ENCODE peak calls at places on chromosomes 16 and 17, in four cellular contexts. One of them, this sample, is unnamed.

GRCh38 chr17:56020369-56020768 is 132.9 kb upstream of the ANKFN1 start:
- DNase-seq in astrocyte: no peak
- DNase-seq in aorta: no peak
- DNase-seq in Karpas-422: no peak
- DNase-seq in this sample: no peak

GRCh38 chr17:76189741-76190140 is 48.7 kb upstream of the FOXJ1 start:
- DNase-seq in astrocyte: no peak
- DNase-seq in Karpas-422: no peak
- DNase-seq in aorta: no peak
- DNase-seq in this sample: no peak

GRCh38 chr17:17200311-17200710 is 5.8 kb downstream of the PLD6 start:
- DNase-seq in aorta: no peak
- DNase-seq in astrocyte: no peak
- DNase-seq in Karpas-422: no peak
- DNase-seq in this sample: no peak

GRCh38 chr17:27533874-27534815 is 77.9 kb downstream of the KSR1 start:
- DNase-seq in Karpas-422: no peak
- DNase-seq in aorta: no peak
- DNase-seq in astrocyte: peak; percentile 97
- DNase-seq in this sample: peak; percentile 45

GRCh38 chr17:77208856-77209255 is 68.1 kb downstream of the SEC14L1 start:
- DNase-seq in aorta: no peak
- DNase-seq in Karpas-422: no peak
- DNase-seq in astrocyte: no peak
- DNase-seq in this sample: no peak

GRCh38 chr17:29764748-29765147 is 142.0 kb upstream of the CORO6 start:
- DNase-seq in astrocyte: no peak
- DNase-seq in Karpas-422: no peak
- DNase-seq in aorta: no peak
- DNase-seq in this sample: no peak

GRCh38 chr17:65987988-65988387 is 203.9 kb downstream of the CEP112 start:
- DNase-seq in aorta: no peak
- DNase-seq in Karpas-422: peak; percentile 66
- DNase-seq in astrocyte: peak; percentile 6
- DNase-seq in this sample: no peak

GRCh38 chr17:57213180-57213825 is 43.0 kb upstream of the MSI2 start:
- DNase-seq in astrocyte: no peak
- DNase-seq in Karpas-422: no peak
- DNase-seq in aorta: no peak
- DNase-seq in this sample: no peak

GRCh38 chr16:66325977-66326376 is 40.5 kb upstream of the CDH5 start:
- DNase-seq in Karpas-422: no peak
- DNase-seq in aorta: no peak
- DNase-seq in astrocyte: no peak
- DNase-seq in this sample: no peak

GRCh38 chr16:62190426-62190825 is 154.2 kb upstream of the CDH8 start:
- DNase-seq in Karpas-422: peak; percentile 63
- DNase-seq in aorta: no peak
- DNase-seq in astrocyte: peak; percentile 2
- DNase-seq in this sample: no peak

GRCh38 chr17:49101054-49101534 is 31.5 kb upstream of the B4GALNT2 start:
- DNase-seq in astrocyte: peak; percentile 94
- DNase-seq in Karpas-422: no peak
- DNase-seq in aorta: no peak
- DNase-seq in this sample: no peak

GRCh38 chr17:34235389-34236028 is 19.6 kb upstream of the CCL2 start:
- DNase-seq in astrocyte: peak; percentile 63
- DNase-seq in aorta: no peak
- DNase-seq in Karpas-422: no peak
- DNase-seq in this sample: peak; percentile 68

GRCh38 chr17:19003543-19003965 is 1.0 kb downstream of the FAM83G start:
- DNase-seq in astrocyte: no peak
- DNase-seq in Karpas-422: no peak
- DNase-seq in aorta: no peak
- DNase-seq in this sample: no peak

GRCh38 chr17:31444026-31444425 is 52.6 kb downstream of the RAB11FIP4 start:
- DNase-seq in Karpas-422: no peak
- DNase-seq in aorta: no peak
- DNase-seq in astrocyte: peak; percentile 26
- DNase-seq in this sample: no peak

DNA sequence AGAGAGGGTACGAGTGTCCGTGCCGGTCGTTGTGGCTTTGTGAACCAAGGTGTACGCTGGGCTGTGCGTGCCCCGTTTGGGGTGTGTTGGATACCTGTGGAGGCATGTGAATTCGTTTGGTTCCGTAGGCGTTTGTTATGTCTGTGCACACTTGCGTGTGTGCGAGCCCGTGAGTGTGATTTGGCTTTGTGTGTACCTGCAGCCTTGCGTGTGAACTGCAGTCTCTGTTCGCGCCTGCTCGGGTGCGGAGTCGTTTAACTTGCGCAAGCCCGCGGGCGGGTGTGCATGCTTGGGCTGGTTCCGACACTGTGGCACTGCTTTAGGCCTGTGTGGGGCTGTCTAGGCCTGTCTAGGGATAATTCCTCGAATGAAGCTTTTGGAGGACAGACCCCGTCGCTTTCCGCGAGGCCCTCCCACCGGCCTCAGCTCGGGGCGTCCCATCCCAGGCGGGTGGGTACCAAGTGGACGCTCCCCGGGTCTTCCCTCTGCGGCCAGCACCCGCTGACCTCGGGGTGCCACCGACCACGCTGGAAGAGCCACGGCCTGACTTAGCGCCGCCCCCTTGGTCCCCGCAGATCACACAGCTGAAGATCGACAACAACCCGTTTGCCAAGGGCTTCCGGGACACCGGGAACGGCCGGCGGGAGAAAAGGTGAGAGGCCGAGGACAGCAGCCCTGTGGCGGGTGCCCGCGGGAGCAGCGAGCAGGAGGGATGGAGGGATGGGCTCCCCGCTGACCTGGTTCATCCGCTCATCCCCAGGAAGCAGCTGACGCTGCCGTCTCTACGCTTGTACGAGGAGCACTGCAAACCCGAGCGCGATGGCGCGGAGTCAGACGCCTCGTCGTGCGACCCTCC is 4.4 kb downstream of the TBX2 start:
- DNase-seq in Karpas-422: no peak
- DNase-seq in aorta: peak; percentile 73
- DNase-seq in astrocyte: no peak
- DNase-seq in this sample: peak; percentile 71
- H3K27me3 ChIP-seq in Karpas-422: no peaks in the 10 kb centered on the region
- H3K27me3 ChIP-seq in aorta: no peaks in the 10 kb centered on the region
- H3K27me3 ChIP-seq in astrocyte: peaks cover 24% of the 10 kb centered on the region
- H3K27me3 ChIP-seq in this sample: peaks cover 2% of the 10 kb centered on the region

GRCh38 chr17:79522414-79522813 is 88.4 kb downstream of the RBFOX3 start:
- DNase-seq in astrocyte: no peak
- DNase-seq in Karpas-422: no peak
- DNase-seq in aorta: no peak
- DNase-seq in this sample: no peak

GRCh38 chr17:79528592-79529125 is 82.2 kb downstream of the RBFOX3 start:
- DNase-seq in Karpas-422: no peak
- DNase-seq in astrocyte: no peak
- DNase-seq in aorta: no peak
- DNase-seq in this sample: no peak

GRCh38 chr17:79527286-79527685 is 83.6 kb downstream of the RBFOX3 start:
- DNase-seq in Karpas-422: no peak
- DNase-seq in aorta: no peak
- DNase-seq in astrocyte: no peak
- DNase-seq in this sample: no peak

GRCh38 chr17:79524201-79524882 is 86.5 kb downstream of the RBFOX3 start:
- DNase-seq in aorta: no peak
- DNase-seq in astrocyte: no peak
- DNase-seq in Karpas-422: no peak
- DNase-seq in this sample: no peak

DNA sequence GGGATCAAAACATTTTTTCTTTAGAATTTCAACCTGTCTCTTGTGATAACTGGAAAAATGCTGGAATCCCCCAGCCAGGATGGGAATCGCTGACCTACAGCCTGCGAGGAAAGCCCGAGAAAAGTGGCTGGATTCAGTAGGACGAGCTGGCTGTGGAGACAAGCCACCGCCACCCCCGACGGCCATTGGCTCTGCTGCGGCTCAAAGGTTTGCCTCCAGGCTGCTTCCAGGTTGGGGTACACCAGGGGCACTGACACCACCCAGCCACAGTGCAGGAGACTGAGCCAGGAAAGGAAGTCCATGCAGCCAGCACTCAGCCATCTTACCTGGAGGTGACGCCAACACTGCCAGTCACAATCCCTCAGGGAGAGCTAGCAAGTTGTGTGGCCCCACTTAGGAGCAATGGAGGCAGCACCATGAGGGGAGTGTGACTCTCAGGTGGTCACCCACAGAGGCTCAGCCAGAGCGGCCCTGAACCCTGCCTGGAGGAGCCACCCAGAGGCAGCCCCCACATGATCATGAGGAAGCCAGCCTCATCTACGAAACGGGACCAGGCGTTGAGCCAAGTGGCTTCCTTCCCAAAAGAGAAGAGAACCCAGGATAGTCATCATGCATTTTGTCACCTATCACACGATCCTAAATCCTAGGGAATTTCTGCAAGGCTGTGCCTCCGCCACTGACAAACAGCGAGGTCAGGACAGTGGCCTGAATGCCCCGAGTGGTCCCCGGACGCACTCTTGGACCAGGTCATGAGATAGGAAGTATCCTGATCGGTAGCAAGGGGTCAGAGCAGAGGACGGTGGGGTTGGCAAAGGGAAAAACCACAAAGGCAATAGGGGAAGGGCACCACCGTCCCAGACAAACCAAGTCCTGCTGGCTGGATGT is 84.8 kb downstream of the RBFOX3 start:
- DNase-seq in astrocyte: no peak
- DNase-seq in aorta: no peak
- DNase-seq in Karpas-422: no peak
- DNase-seq in this sample: no peak
- H3K27me3 ChIP-seq in astrocyte: no peaks in the 10 kb centered on the region
- H3K27me3 ChIP-seq in aorta: no peaks in the 10 kb centered on the region
- H3K27me3 ChIP-seq in Karpas-422: no peaks in the 10 kb centered on the region
- H3K27me3 ChIP-seq in this sample: peaks cover 75% of the 10 kb centered on the region

DNA sequence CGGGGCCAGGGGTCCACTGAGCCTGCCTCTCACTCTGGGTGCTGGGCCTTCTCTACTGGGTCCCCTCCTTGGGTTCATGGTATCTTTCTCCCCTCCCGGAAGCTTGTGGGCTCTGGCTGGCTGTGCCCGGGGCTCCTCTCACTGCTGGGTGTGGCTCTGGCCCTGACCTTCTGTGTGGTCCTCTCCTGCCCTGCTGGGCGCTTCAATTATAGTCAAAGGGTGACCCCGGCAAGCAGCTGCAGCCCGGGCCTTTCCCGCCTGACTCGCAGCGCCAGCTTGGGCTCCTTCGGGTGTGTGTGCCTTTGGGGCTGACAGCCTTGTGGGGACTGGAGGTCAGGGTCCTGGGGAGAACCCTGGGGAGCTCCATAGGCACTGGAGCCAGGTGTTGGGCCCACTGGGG is 54.2 kb upstream of the PVALEF start:
- DNase-seq in astrocyte: no peak
- DNase-seq in aorta: no peak
- DNase-seq in Karpas-422: no peak
- DNase-seq in this sample: no peak
- H3K27me3 ChIP-seq in astrocyte: no peaks in the 10 kb centered on the region
- H3K27me3 ChIP-seq in aorta: no peaks in the 10 kb centered on the region
- H3K27me3 ChIP-seq in Karpas-422: no peaks in the 10 kb centered on the region
- H3K27me3 ChIP-seq in this sample: peaks cover 13% of the 10 kb centered on the region

GRCh38 chr16:88939814-88940195 is 37.2 kb downstream of the CBFA2T3 start:
- DNase-seq in Karpas-422: no peak
- DNase-seq in aorta: no peak
- DNase-seq in astrocyte: no peak
- DNase-seq in this sample: no peak
- H3K27me3 ChIP-seq in Karpas-422: no peaks in the 10 kb centered on the region
- H3K27me3 ChIP-seq in aorta: no peaks in the 10 kb centered on the region
- H3K27me3 ChIP-seq in astrocyte: peaks cover 40% of the 10 kb centered on the region
- H3K27me3 ChIP-seq in this sample: peaks cover 89% of the 10 kb centered on the region

GRCh38 chr17:38605852-38606645 is at the start of gene SRCIN1:
- DNase-seq in aorta: peak; percentile 87
- DNase-seq in astrocyte: no peak
- DNase-seq in Karpas-422: peak; percentile 74
- DNase-seq in this sample: no peak

GRCh38 chr17:38603786-38604478 is 1.8 kb downstream of the SRCIN1 start:
- DNase-seq in aorta: no peak
- DNase-seq in Karpas-422: peak; percentile 40
- DNase-seq in astrocyte: no peak
- DNase-seq in this sample: no peak

GRCh38 chr17:38602862-38603785 is 2.6 kb downstream of the SRCIN1 start:
- DNase-seq in Karpas-422: peak; percentile 34
- DNase-seq in aorta: no peak
- DNase-seq in astrocyte: no peak
- DNase-seq in this sample: no peak

GRCh38 chr17:38605230-38605851 is 411 bp downstream of the SRCIN1 start:
- DNase-seq in aorta: no peak
- DNase-seq in astrocyte: no peak
- DNase-seq in Karpas-422: no peak
- DNase-seq in this sample: no peak

GRCh38 chr17:38604479-38605229 is 1.1 kb downstream of the SRCIN1 start:
- DNase-seq in astrocyte: no peak
- DNase-seq in Karpas-422: peak; percentile 79
- DNase-seq in aorta: no peak
- DNase-seq in this sample: no peak
- H3K27me3 ChIP-seq in astrocyte: peaks cover 50% of the 10 kb centered on the region
- H3K27me3 ChIP-seq in Karpas-422: no peaks in the 10 kb centered on the region
- H3K27me3 ChIP-seq in aorta: no peaks in the 10 kb centered on the region
- H3K27me3 ChIP-seq in this sample: peaks cover 90% of the 10 kb centered on the region

GRCh38 chr17:1916339-1916738 is 86.5 kb downstream of the RPA1 start:
- DNase-seq in astrocyte: no peak
- DNase-seq in aorta: no peak
- DNase-seq in Karpas-422: no peak
- DNase-seq in this sample: no peak
- H3K27me3 ChIP-seq in astrocyte: peaks cover 36% of the 10 kb centered on the region
- H3K27me3 ChIP-seq in aorta: no peaks in the 10 kb centered on the region
- H3K27me3 ChIP-seq in Karpas-422: no peaks in the 10 kb centered on the region
- H3K27me3 ChIP-seq in this sample: no peaks in the 10 kb centered on the region

GRCh38 chr17:63529711-63530556 is 6.8 kb downstream of the KCNH6 start:
- DNase-seq in aorta: no peak
- DNase-seq in Karpas-422: peak; percentile 48
- DNase-seq in astrocyte: no peak
- DNase-seq in this sample: no peak

GRCh38 chr17:63530557-63531021 is 7.4 kb downstream of the KCNH6 start:
- DNase-seq in astrocyte: no peak
- DNase-seq in aorta: no peak
- DNase-seq in Karpas-422: no peak
- DNase-seq in this sample: no peak

GRCh38 chr17:63525190-63525946 is 2.2 kb downstream of the KCNH6 start:
- DNase-seq in Karpas-422: no peak
- DNase-seq in aorta: no peak
- DNase-seq in astrocyte: no peak
- DNase-seq in this sample: no peak

GRCh38 chr17:63526861-63527260 is 3.7 kb downstream of the KCNH6 start:
- DNase-seq in Karpas-422: no peak
- DNase-seq in astrocyte: no peak
- DNase-seq in aorta: no peak
- DNase-seq in this sample: no peak

GRCh38 chr17:63528183-63528582 is 5.0 kb downstream of the KCNH6 start:
- DNase-seq in aorta: no peak
- DNase-seq in astrocyte: no peak
- DNase-seq in Karpas-422: no peak
- DNase-seq in this sample: no peak
- H3K27me3 ChIP-seq in aorta: no peaks in the 10 kb centered on the region
- H3K27me3 ChIP-seq in astrocyte: peaks cover 31% of the 10 kb centered on the region
- H3K27me3 ChIP-seq in Karpas-422: no peaks in the 10 kb centered on the region
- H3K27me3 ChIP-seq in this sample: no peaks in the 10 kb centered on the region

This sample was measured in tibial artery.